ENCODE peak calls at places on chromosomes 16 and 17, in six cellular contexts. H is adipocyte, L is stomach, S is body of pancreas, V is mucosa of descending colon, F is psoas muscle. D is an unnamed sample.

GRCh38 chr16:8251298-8251697 is 339.0 kb downstream of the TMEM114 start:
- DNase-seq in H (no peak), L (no peak), S (no peak), V (no peak), F (no peak), D (no peak)

GRCh38 chr17:44610871-44611270 is 45.4 kb upstream of the MEIOC start:
- DNase-seq in H (peak), L (no peak), S (no peak), V (no peak), F (no peak), D (no peak)

GRCh38 chr17:69018687-69019086 is 42.0 kb downstream of the ABCA9 start:
- DNase-seq in H (no peak), L (no peak), S (no peak), V (no peak), F (no peak), D (no peak)

GRCh38 chr17:61477204-61477834 is 25.1 kb downstream of the TBX4 start:
- DNase-seq in H (no peak), L (no peak), S (peak), V (no peak), F (no peak), D (no peak)

GRCh38 chr17:67461876-67462275 is 84.8 kb downstream of the PITPNC1 start:
- DNase-seq in H (no peak), L (no peak), S (no peak), V (no peak), F (no peak), D (no peak)

GRCh38 chr16:84320511-84320910 is 25.8 kb downstream of the WFDC1 start:
- DNase-seq in H (no peak), L (no peak), S (no peak), V (no peak), F (no peak), D (no peak)

GRCh38 chr16:76583466-76583865 is 306.3 kb downstream of the CNTNAP4 start:
- DNase-seq in H (peak), L (no peak), S (peak), V (peak), F (no peak), D (peak)

GRCh38 chr17:12064395-12064794 is 43.7 kb downstream of the MAP2K4 start:
- DNase-seq in H (no peak), L (no peak), S (no peak), V (no peak), F (no peak), D (no peak)

GRCh38 chr16:52114414-52114813 is 432.5 kb downstream of the TOX3 start:
- DNase-seq in H (no peak), L (no peak), S (peak), V (peak), F (no peak), D (no peak)

GRCh38 chr16:7268182-7268581 is 64.5 kb upstream of the RBFOX1 start:
- DNase-seq in H (peak), L (no peak), S (no peak), V (peak), F (no peak), D (no peak)

GRCh38 chr16:85146532-85146797 is 34.2 kb upstream of the CIBAR2 start:
- DNase-seq in H (no peak), L (no peak), S (no peak), V (no peak), F (no peak), D (no peak)

GRCh38 chr17:63917646-63918045 is 993 bp downstream of the GH1 start:
- DNase-seq in H (no peak), L (no peak), S (peak), V (no peak), F (no peak), D (no peak)

GRCh38 chr16:15976225-15976812 is 26.9 kb downstream of the ABCC1 start:
- DNase-seq in H (no peak), L (no peak), S (no peak), V (no peak), F (peak), D (no peak)

GRCh38 chr17:31373150-31374082 is 18.1 kb upstream of the RAB11FIP4 start:
- DNase-seq in H (peak), L (no peak), S (no peak), V (peak), F (no peak), D (no peak)

GRCh38 chr16:68311316-68311620 is 449 bp downstream of the PRMT7 start:
- DNase-seq in H (no peak), L (no peak), S (no peak), V (no peak), F (no peak), D (no peak)

GRCh38 chr17:74633261-74633783 is 9.8 kb upstream of the CD300E start:
- DNase-seq in H (no peak), L (no peak), S (no peak), V (no peak), F (no peak), D (no peak)

GRCh38 chr17:75069783-75070182 is 18.0 kb upstream of the SLC16A5 start:
- DNase-seq in H (no peak), L (peak), S (no peak), V (peak), F (no peak), D (no peak)

GRCh38 chr17:49038544-49038943 is 41.4 kb downstream of the IGF2BP1 start:
- DNase-seq in H (no peak), L (no peak), S (no peak), V (no peak), F (no peak), D (no peak)

GRCh38 chr17:49031965-49032928 is 35.1 kb downstream of the IGF2BP1 start:
- DNase-seq in H (peak), L (peak), S (peak), V (peak), F (no peak), D (no peak)

GRCh38 chr17:49038138-49038537 is 41.0 kb downstream of the IGF2BP1 start:
- DNase-seq in H (no peak), L (no peak), S (no peak), V (no peak), F (no peak), D (no peak)

GRCh38 chr17:49036270-49036626 is 39.1 kb downstream of the IGF2BP1 start:
- DNase-seq in H (no peak), L (no peak), S (no peak), V (no peak), F (no peak), D (no peak)

GRCh38 chr17:49035470-49036269 is 38.5 kb downstream of the IGF2BP1 start:
- DNase-seq in H (peak), L (peak), S (peak), V (peak), F (peak), D (peak)
- H3K4me3 ChIP-seq in H (peak), L (peak), S (no peak), V (no peak), F (peak), D (peak)

GRCh38 chr17:47732399-47733046 is 513 bp upstream of the TBX21 start:
- DNase-seq in H (no peak), L (no peak), S (no peak), V (no peak), F (no peak), D (no peak)
- H3K4me3 ChIP-seq in H (no peak), L (peak), S (no peak), V (no peak), F (no peak), D (peak)

GRCh38 chr17:49260922-49261291 is 30.3 kb upstream of the PHOSPHO1 start:
- DNase-seq in H (no peak), L (no peak), S (no peak), V (no peak), F (no peak), D (no peak)
- H3K4me3 ChIP-seq in H (peak), L (peak), S (no peak), V (no peak), F (peak), D (peak)

DNA sequence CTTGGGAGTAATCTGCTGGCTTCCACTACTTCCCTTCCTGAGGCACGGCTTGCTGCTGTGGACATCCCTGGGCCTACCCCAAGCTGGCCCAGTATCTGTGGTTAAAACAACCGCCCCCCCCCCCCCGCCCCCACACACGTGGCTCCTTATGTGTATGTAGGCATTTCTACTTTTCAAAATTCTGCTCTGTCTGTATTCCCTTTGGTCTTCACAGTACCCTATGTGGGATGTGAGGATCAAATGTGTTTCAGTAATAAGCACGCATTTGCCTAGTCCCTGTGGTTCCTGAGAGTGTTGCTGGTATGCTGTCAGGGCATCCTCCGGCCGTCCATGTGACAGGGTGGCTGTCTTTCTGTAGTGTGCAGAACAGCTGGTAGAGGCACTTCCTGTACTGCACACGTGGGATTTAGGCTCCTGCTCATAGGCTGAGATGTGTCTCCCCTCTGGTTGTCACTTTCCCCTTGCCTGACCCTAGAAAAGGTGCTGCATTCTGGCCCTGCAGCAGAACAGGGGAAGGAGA is 2.2 kb downstream of the NT5M start:
- DNase-seq in H (no peak), L (no peak), S (no peak), V (peak), F (no peak), D (no peak)
- H3K4me3 ChIP-seq in H (no peak), L (no peak), S (no peak), V (no peak), F (no peak), D (no peak)

DNA sequence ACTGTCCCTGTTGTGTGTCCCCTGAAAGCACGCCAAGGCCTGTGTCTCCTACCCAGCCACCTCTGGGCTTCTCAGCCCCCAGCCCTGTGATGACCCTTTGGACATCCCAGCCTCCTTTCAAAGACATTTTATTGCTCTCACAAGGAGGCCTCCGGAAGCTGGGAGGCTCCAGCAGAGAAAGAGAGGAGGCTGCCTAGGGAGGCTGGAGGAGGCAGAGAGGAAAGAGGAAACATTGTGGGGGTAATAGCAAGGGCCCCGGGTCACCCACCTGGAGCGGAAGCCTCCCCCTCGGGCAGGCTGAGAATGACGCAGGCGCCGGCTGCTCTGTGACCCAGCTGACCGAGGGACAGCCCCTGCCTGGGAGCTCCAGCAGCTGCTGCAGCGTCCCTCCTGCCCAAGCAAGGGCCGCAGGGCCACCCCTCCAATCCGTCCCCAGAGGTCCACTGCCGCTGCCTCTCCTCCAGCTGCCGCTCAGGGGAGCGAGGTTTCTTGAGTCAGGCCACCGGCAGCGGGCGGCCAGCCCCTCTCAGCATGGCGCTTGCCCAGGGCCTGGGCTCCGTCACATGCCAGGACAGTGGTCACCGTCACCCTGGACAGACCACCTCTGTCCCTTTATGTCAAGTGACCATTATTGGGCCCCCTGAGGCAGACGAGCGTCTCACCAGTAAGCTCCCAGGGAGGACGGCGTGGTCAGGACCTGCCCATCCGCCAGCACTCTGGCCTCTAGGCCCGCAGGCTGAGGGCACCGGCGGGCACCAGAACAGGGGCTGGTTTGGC is 29.3 kb downstream of the ACTG1 start:
- DNase-seq in H (no peak), L (no peak), S (peak), V (peak), F (peak), D (peak)
- H3K4me3 ChIP-seq in H (no peak), L (peak), S (no peak), V (no peak), F (peak), D (peak)

GRCh38 chr17:927611-928461 is 51.7 kb downstream of the NXN start:
- DNase-seq in H (peak), L (peak), S (no peak), V (no peak), F (no peak), D (no peak)
- H3K4me3 ChIP-seq in H (no peak), L (no peak), S (no peak), V (no peak), F (no peak), D (no peak)